ENCODE peak calls at places on chromosomes 16 and 17, in six cellular contexts. U is psoas muscle, T is fibroblast of lung, P is thoracic aorta, D is PC-9, X is sigmoid colon. W is an unnamed sample. For H3K4me1, the result is how much of the 10 kb centered on the place peaks cover.

GRCh38 chr17:10683853-10684252 is 13.5 kb downstream of the SCO1 start:
- DNase-seq in U (no peak), T (peak), P (no peak), D (no peak), X (no peak), W (no peak)

GRCh38 chr16:84047206-84047605 is 4.6 kb upstream of the SLC38A8 start:
- DNase-seq in U (no peak), T (no peak), P (no peak), D (no peak), X (peak), W (no peak)

GRCh38 chr17:71398706-71399620 is 721.9 kb upstream of the SOX9 start:
- DNase-seq in U (no peak), T (peak), P (no peak), D (no peak), X (no peak), W (no peak)

GRCh38 chr16:22734313-22734869 is 79.6 kb upstream of the HS3ST2 start:
- DNase-seq in U (no peak), T (no peak), P (no peak), D (no peak), X (peak), W (no peak)

GRCh38 chr17:57649731-57650484 is 95.2 kb downstream of the CCDC182 start:
- DNase-seq in U (no peak), T (peak), P (no peak), D (no peak), X (no peak), W (peak)

GRCh38 chr17:69486779-69487637 is 72.5 kb downstream of the MAP2K6 start:
- DNase-seq in U (no peak), T (no peak), P (no peak), D (no peak), X (no peak), W (no peak)

GRCh38 chr16:49500211-49500610 is 126.6 kb downstream of the C16orf78 start:
- DNase-seq in U (no peak), T (no peak), P (no peak), D (no peak), X (no peak), W (no peak)

GRCh38 chr16:6946802-6947201 is 385.8 kb upstream of the RBFOX1 start:
- DNase-seq in U (no peak), T (no peak), P (no peak), D (no peak), X (no peak), W (no peak)

GRCh38 chr17:50948711-50949110 is 82.6 kb upstream of the TOB1 start:
- DNase-seq in U (no peak), T (no peak), P (no peak), D (no peak), X (no peak), W (no peak)

GRCh38 chr17:11006530-11006929 is 168.6 kb upstream of the PIRT start:
- DNase-seq in U (no peak), T (no peak), P (no peak), D (no peak), X (no peak), W (no peak)

GRCh38 chr16:78455861-78456260 is 356.4 kb downstream of the WWOX start:
- DNase-seq in U (no peak), T (no peak), P (no peak), D (no peak), X (no peak), W (no peak)

GRCh38 chr16:84986102-84986501 is 25.2 kb downstream of the ZDHHC7 start:
- DNase-seq in U (no peak), T (no peak), P (no peak), D (no peak), X (no peak), W (no peak)

GRCh38 chr16:89119161-89119621 is 25.5 kb downstream of the ACSF3 start:
- DNase-seq in U (peak), T (no peak), P (no peak), D (no peak), X (no peak), W (no peak)

GRCh38 chr17:57623620-57624019 is 121.5 kb downstream of the CCDC182 start:
- DNase-seq in U (no peak), T (peak), P (no peak), D (no peak), X (no peak), W (no peak)

GRCh38 chr16:58451263-58451662 is 48.7 kb upstream of the NDRG4 start:
- DNase-seq in U (no peak), T (no peak), P (no peak), D (no peak), X (no peak), W (no peak)

GRCh38 chr17:80125656-80126448 is 21.1 kb downstream of the EIF4A3 start:
- DNase-seq in U (no peak), T (peak), P (no peak), D (no peak), X (peak), W (peak)

GRCh38 chr17:58323420-58324408 is 4.9 kb downstream of the TSPOAP1 start:
- DNase-seq in U (no peak), T (no peak), P (no peak), D (no peak), X (no peak), W (no peak)

GRCh38 chr16:84284168-84284722 is 10.4 kb upstream of the WFDC1 start:
- DNase-seq in U (peak), T (no peak), P (no peak), D (no peak), X (peak), W (peak)

GRCh38 chr17:51322390-51323029 is 62.2 kb downstream of the UTP18 start:
- DNase-seq in U (no peak), T (peak), P (no peak), D (no peak), X (no peak), W (no peak)

GRCh38 chr17:81295031-81295677 is at the start of gene SLC38A10:
- DNase-seq in U (peak), T (peak), P (peak), D (peak), X (peak), W (peak)

DNA sequence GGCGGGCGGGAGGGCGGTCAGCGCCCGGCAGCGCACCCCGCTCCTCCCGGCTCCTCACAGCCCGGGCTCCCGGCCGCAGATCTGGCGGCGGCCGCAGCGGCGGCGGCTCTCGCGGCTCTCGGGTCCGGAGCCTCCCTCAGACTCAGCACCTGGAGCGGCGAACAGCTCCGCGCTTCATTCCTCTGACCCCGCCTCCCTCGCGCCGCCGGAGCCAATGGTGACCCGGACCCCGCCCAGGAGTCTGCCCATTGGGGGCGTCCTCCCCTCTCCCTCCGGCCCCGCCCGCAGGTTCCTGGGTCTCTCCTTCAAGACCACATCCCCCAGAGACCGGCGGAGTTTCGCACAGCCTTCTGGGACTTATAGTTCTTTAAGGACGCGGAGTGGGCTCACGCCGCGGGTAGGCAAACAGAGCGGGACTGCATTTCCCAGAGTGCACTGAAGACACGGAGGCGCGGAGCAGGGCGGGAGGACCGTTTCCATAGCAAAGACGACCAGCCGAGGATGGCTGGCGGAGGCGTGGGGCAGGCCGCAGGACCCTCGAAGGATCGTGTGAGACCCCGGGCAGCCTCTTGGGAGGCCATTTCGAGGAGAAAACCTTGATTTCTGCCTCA is at the start of gene SMPD3:
- DNase-seq in U (peak), T (peak), P (peak), D (peak), X (peak), W (peak)
- TF ChIP-seq CTCF in U (no peak), T (no peak), P (no peak), D (no peak), X (no peak), W (no peak)

GRCh38 chr16:70746708-70747424 is 54.1 kb downstream of the VAC14 start:
- DNase-seq in U (peak), T (peak), P (peak), D (peak), X (peak), W (peak)
- H3K4me3 ChIP-seq in U (no peak), T (no peak), P (no peak), D (peak), X (no peak), W (no peak)

GRCh38 chr17:66946251-66946650 is 18.3 kb upstream of the CACNG4 start:
- DNase-seq in U (no peak), T (no peak), P (no peak), D (no peak), X (no peak), W (no peak)
- H3K4me1 ChIP-seq in U (under half), T (under half), P (under half), D (half or more), X (under half), W (under half)

DNA sequence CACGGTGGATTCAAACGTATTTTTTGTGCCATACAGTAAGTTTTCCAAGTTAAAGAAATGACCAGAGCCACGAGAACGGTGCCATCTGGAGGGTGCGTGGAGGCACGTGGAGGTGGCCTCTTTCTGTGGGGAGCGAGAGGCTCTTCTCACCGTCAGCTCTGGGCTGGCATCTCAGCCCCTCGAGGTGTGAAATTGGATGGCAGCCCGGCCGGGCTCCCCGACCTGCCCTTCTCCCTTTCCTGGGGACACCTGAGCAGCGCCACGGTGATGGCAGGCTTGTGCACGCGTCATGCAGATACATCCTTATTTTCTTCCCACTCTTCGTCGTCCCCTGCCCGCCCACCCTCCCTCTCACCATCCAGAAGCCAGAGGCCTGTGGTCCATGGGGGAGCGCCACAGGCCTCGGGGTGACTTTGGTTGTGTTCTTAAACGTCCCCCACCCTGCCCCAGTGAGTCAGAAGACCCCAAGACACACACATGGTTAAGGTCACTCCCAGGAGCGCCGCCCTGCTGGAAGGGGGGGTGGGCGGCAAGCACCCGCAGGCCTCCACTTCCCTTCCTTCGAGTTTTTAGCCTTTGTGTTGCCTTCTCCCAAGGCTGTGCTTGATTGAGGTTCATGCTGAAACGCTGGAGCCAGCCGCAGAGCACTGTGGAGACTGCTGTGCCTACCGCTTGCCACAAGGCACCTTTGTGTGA is 109.4 kb downstream of the BANP start:
- DNase-seq in U (no peak), T (no peak), P (no peak), D (no peak), X (no peak), W (no peak)
- TF ChIP-seq CTCF in U (no peak), T (no peak), P (no peak), D (no peak), X (no peak), W (no peak)

GRCh38 chr17:7684856-7685532 is 2.3 kb downstream of the TP53 start:
- DNase-seq in U (no peak), T (no peak), P (no peak), D (no peak), X (no peak), W (no peak)

GRCh38 chr17:7685533-7686220 is 1.6 kb downstream of the TP53 start:
- DNase-seq in U (peak), T (peak), P (peak), D (peak), X (peak), W (peak)

GRCh38 chr17:7687072-7687907 is at the start of gene TP53:
- DNase-seq in U (peak), T (peak), P (peak), D (peak), X (peak), W (peak)

GRCh38 chr17:7687908-7688807 is at the start of gene WRAP53:
- DNase-seq in U (peak), T (peak), P (peak), D (peak), X (peak), W (peak)

GRCh38 chr17:7686221-7687071 is 844 bp downstream of the TP53 start:
- DNase-seq in U (peak), T (peak), P (peak), D (peak), X (peak), W (peak)
- H3K4me3 ChIP-seq in U (peak), T (peak), P (peak), D (peak), X (peak), W (peak)